ENCODE peak calls at places on chromosome 9, in six cellular contexts. H is dorsolateral prefrontal cortex, O is AG10803, Z is ascending aorta, C is GM12865, M is choroid plexus epithelial cell. R is an unnamed sample.

GRCh38 chr9:4117835-4118610 is 181.8 kb downstream of the GLIS3 start:
- DNase-seq in M (no peak), C (peak), H (no peak), Z (no peak), O (no peak), R (no peak)

GRCh38 chr9:120868676-120869359 is 8.2 kb downstream of the PHF19 start:
- DNase-seq in O (peak), Z (peak), H (peak), M (peak), C (peak), R (peak)

GRCh38 chr9:90344013-90344412 is 298.6 kb downstream of the DIRAS2 start:
- DNase-seq in M (peak), H (no peak), Z (no peak), C (no peak), O (peak), R (no peak)

GRCh38 chr9:120528834-120529233 is 51.1 kb downstream of the CDK5RAP2 start:
- DNase-seq in M (no peak), O (no peak), H (no peak), C (no peak), Z (no peak), R (no peak)

GRCh38 chr9:70597886-70598285 is 183.4 kb upstream of the KLF9 start:
- DNase-seq in O (no peak), H (no peak), M (no peak), Z (no peak), C (no peak), R (no peak)

GRCh38 chr9:137619240-137620090 is 660 bp downstream of the EHMT1 start:
- DNase-seq in C (peak), M (peak), H (no peak), O (peak), Z (no peak), R (peak)

GRCh38 chr9:101578378-101578777 is 16.4 kb downstream of the PPP3R2 start:
- DNase-seq in O (no peak), C (no peak), Z (no peak), H (no peak), M (peak), R (no peak)

GRCh38 chr9:81613002-81613750 is 76.2 kb downstream of the TLE1 start:
- DNase-seq in C (no peak), O (peak), Z (peak), H (no peak), M (peak), R (peak)

GRCh38 chr9:89362647-89363310 is 44.5 kb downstream of the SECISBP2 start:
- DNase-seq in Z (peak), H (no peak), C (no peak), M (no peak), O (no peak), R (no peak)

GRCh38 chr9:95382433-95382832 is 64.9 kb upstream of the FANCC start:
- DNase-seq in H (no peak), C (no peak), Z (no peak), M (no peak), O (no peak), R (no peak)

GRCh38 chr9:99222416-99223280 is 566 bp downstream of the SEC61B start:
- DNase-seq in H (no peak), Z (no peak), M (peak), C (no peak), O (peak), R (peak)

GRCh38 chr9:33272061-33272460 is 7.2 kb downstream of the CHMP5 start:
- DNase-seq in Z (no peak), C (no peak), O (no peak), M (no peak), H (no peak), R (no peak)

GRCh38 chr9:112744177-112744576 is 6.4 kb upstream of the SNX30 start:
- DNase-seq in C (no peak), H (no peak), M (no peak), Z (no peak), O (no peak), R (no peak)

GRCh38 chr9:88578486-88579362 is 43.7 kb downstream of the NXNL2 start:
- DNase-seq in H (peak), C (peak), M (peak), O (peak), Z (peak), R (peak)

GRCh38 chr9:81588148-81588874 is 101.0 kb downstream of the TLE1 start:
- DNase-seq in H (no peak), O (peak), Z (peak), C (no peak), M (peak), R (no peak)

GRCh38 chr9:87829756-87830155 is 52.9 kb upstream of the SPATA31E1 start:
- DNase-seq in Z (no peak), C (no peak), O (no peak), M (peak), H (no peak), R (no peak)

GRCh38 chr9:112819635-112820496 is 69.3 kb downstream of the SNX30 start:
- DNase-seq in H (no peak), Z (peak), M (peak), C (peak), O (peak), R (peak)

GRCh38 chr9:23683021-23683431 is 143.0 kb downstream of the ELAVL2 start:
- DNase-seq in Z (no peak), H (no peak), M (no peak), C (no peak), O (no peak), R (no peak)

GRCh38 chr9:74444389-74444788 is 52.7 kb upstream of the RORB start:
- DNase-seq in Z (no peak), C (no peak), O (no peak), M (no peak), H (no peak), R (no peak)

GRCh38 chr9:14312721-14313377 is 1.1 kb downstream of the NFIB start:
- DNase-seq in O (no peak), C (no peak), Z (no peak), H (peak), M (peak), R (no peak)

GRCh38 chr9:34547960-34548603 is 25.3 kb upstream of the ENHO start:
- DNase-seq in H (peak), Z (peak), O (peak), M (peak), C (peak), R (peak)

GRCh38 chr9:108687360-108687981 is 168.3 kb downstream of the ACTL7B start:
- DNase-seq in Z (no peak), H (no peak), O (peak), M (no peak), C (peak), R (no peak)

GRCh38 chr9:2479056-2479565 is 142.5 kb upstream of the VLDLR start:
- DNase-seq in H (no peak), O (no peak), M (no peak), Z (no peak), C (no peak), R (no peak)

GRCh38 chr9:133981958-133982681 is 10.0 kb downstream of the VAV2 start:
- DNase-seq in H (no peak), O (no peak), Z (no peak), M (no peak), C (no peak), R (no peak)

GRCh38 chr9:24614070-24614469 is 68.4 kb upstream of the IZUMO3 start:
- DNase-seq in H (no peak), M (no peak), C (no peak), O (no peak), Z (no peak), R (no peak)

GRCh38 chr9:134570151-134570621 is 71.4 kb upstream of the COL5A1 start:
- DNase-seq in O (peak), Z (peak), M (no peak), C (no peak), H (peak), R (no peak)

GRCh38 chr9:110969971-110970381 is 68.3 kb downstream of the LPAR1 start:
- DNase-seq in M (peak), O (peak), C (no peak), Z (no peak), H (no peak), R (peak)

GRCh38 chr9:33159760-33160127 is 7.4 kb downstream of the B4GALT1 start:
- DNase-seq in M (peak), Z (peak), C (peak), H (no peak), O (peak), R (peak)

DNA sequence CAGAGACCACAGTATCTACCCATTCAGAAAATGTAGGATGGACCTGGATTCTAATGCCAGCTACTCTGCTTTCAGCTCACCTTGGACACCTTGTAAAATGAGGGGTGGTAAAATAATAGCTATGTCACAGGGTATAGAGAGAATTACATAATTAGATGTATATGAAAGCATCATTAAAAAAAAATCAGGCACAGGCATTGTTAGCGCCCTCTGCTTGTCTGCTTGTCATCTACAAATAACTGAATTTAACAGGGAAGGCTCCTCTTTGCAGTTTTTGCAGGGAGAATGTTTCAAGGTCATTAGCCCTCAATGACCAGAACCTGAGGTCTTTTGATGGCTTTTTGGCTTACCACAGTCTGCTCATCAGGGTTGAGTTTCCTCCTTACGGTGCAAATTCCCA is 58.0 kb downstream of the GPR21 start:
- DNase-seq in O (no peak), C (no peak), Z (no peak), H (no peak), M (no peak), R (no peak)
- TF ChIP-seq CTCF in O (peak), C (no peak), Z (no peak), H (no peak), M (peak), R (peak)

DNA sequence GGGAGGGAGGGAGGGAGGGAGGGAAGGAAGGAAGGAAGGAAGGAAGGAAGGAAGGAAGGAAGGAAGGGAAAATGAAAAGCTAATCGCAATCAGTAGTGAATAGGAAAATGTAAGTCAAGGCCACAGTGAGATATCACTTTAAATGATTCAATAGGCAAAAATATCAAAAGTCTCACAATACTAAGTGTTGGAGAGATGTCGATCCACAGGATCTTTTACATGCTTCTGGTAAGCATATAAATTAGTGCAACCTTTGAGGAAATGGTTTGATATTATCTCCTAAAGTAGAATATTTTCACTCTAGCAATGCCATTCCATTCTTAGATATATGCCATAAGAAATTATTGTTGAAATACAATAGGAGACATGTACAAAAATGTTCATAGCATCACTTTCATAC is 58.4 kb downstream of the FRMD3 start:
- DNase-seq in O (no peak), H (no peak), Z (no peak), M (no peak), C (no peak), R (no peak)
- TF ChIP-seq CTCF in O (no peak), H (no peak), Z (no peak), M (no peak), C (no peak), R (no peak)

GRCh38 chr9:116700882-116701836 is 14.1 kb downstream of the TRIM32 start:
- DNase-seq in Z (no peak), O (no peak), H (no peak), M (no peak), C (peak), R (no peak)
- TF ChIP-seq CTCF in Z (no peak), O (no peak), H (no peak), M (no peak), C (no peak), R (no peak)

GRCh38 chr9:76355886-76356285 is 38.3 kb downstream of the RFK start:
- DNase-seq in Z (no peak), M (no peak), C (no peak), H (no peak), O (no peak), R (no peak)

GRCh38 chr9:76353280-76353679 is 40.9 kb downstream of the RFK start:
- DNase-seq in H (no peak), O (no peak), Z (no peak), C (no peak), M (peak), R (no peak)

GRCh38 chr9:76351006-76351405 is 43.2 kb downstream of the RFK start:
- DNase-seq in M (no peak), H (no peak), C (no peak), Z (no peak), O (no peak), R (no peak)

GRCh38 chr9:76352026-76352620 is 42.1 kb downstream of the RFK start:
- DNase-seq in O (no peak), C (no peak), Z (no peak), M (no peak), H (no peak), R (no peak)

GRCh38 chr9:76354221-76354620 is 40.0 kb downstream of the RFK start:
- DNase-seq in M (no peak), H (no peak), Z (no peak), O (no peak), C (no peak), R (no peak)
- TF ChIP-seq CTCF in M (no peak), H (no peak), Z (no peak), O (no peak), C (no peak), R (no peak)

GRCh38 chr9:93451762-93452709 is 551 bp downstream of the FAM120A start:
- DNase-seq in H (peak), C (peak), M (peak), O (peak), Z (peak), R (peak)
- TF ChIP-seq CTCF in H (no peak), C (peak), M (no peak), O (no peak), Z (no peak), R (peak)

R was measured in HFFc6.